ENCODE peak calls at places on chromosomes 12 and 14, in eight cellular contexts. Y, W, C, F, E, P, I and B are unnamed samples.

GRCh38 chr14:55473786-55474185 is 33.4 kb upstream of the TBPL2 start:
- DNase-seq in Y (no peak), W (no peak), C (no peak), F (no peak), E (no peak), P (no peak), I (no peak), B (no peak)

GRCh38 chr12:49885663-49886461 is 17.8 kb downstream of the FAIM2 start:
- DNase-seq in Y (no peak), W (no peak), C (peak), F (no peak), E (peak), P (no peak), I (no peak), B (no peak)

GRCh38 chr14:65686761-65687160 is 274.2 kb downstream of the FUT8 start:
- DNase-seq in Y (no peak), W (no peak), C (no peak), F (no peak), E (no peak), P (peak), I (no peak), B (no peak)

GRCh38 chr12:113261847-113262470 is 40.7 kb downstream of the TPCN1 start:
- DNase-seq in Y (no peak), W (no peak), C (no peak), F (no peak), E (no peak), P (peak), I (no peak), B (no peak)

GRCh38 chr14:98444077-98444476 is 827.9 kb downstream of the BCL11B start:
- DNase-seq in Y (no peak), W (no peak), C (no peak), F (no peak), E (no peak), P (no peak), I (no peak), B (no peak)

GRCh38 chr12:65415826-65416225 is 137.3 kb downstream of the MSRB3 start:
- DNase-seq in Y (no peak), W (no peak), C (peak), F (no peak), E (no peak), P (peak), I (no peak), B (no peak)

GRCh38 chr12:31590730-31591307 is at the start of gene DENND5B:
- DNase-seq in Y (peak), W (peak), C (peak), F (peak), E (peak), P (peak), I (peak), B (peak)

GRCh38 chr12:4829161-4829792 is 80.4 kb upstream of the KCNA1 start:
- DNase-seq in Y (no peak), W (no peak), C (no peak), F (no peak), E (no peak), P (no peak), I (no peak), B (no peak)

GRCh38 chr12:109910969-109911348 is 10.9 kb downstream of the TCHP start:
- DNase-seq in Y (no peak), W (no peak), C (peak), F (peak), E (peak), P (peak), I (no peak), B (no peak)

GRCh38 chr14:49549881-49550280 is 36.3 kb downstream of the RPS29 start:
- DNase-seq in Y (no peak), W (no peak), C (no peak), F (no peak), E (no peak), P (peak), I (no peak), B (no peak)

GRCh38 chr12:116087962-116088361 is 189.5 kb downstream of the MED13L start:
- DNase-seq in Y (no peak), W (no peak), C (peak), F (no peak), E (no peak), P (no peak), I (no peak), B (no peak)

GRCh38 chr12:31105668-31106067 is 32.0 kb downstream of the DDX11 start:
- DNase-seq in Y (no peak), W (no peak), C (no peak), F (no peak), E (no peak), P (no peak), I (no peak), B (no peak)

GRCh38 chr12:101838628-101839323 is 8.0 kb upstream of the GNPTAB start:
- DNase-seq in Y (no peak), W (no peak), C (no peak), F (no peak), E (no peak), P (no peak), I (no peak), B (no peak)

GRCh38 chr14:84098261-84098660 is 1431.7 kb upstream of the FLRT2 start:
- DNase-seq in Y (no peak), W (no peak), C (no peak), F (no peak), E (no peak), P (no peak), I (no peak), B (no peak)

GRCh38 chr14:106605548-106606448 is 1079.4 kb downstream of the TMEM121 start:
- DNase-seq in Y (no peak), W (no peak), C (peak), F (no peak), E (peak), P (no peak), I (peak), B (no peak)

GRCh38 chr12:32136404-32136803 is 29.8 kb downstream of the BICD1 start:
- DNase-seq in Y (no peak), W (no peak), C (no peak), F (no peak), E (no peak), P (no peak), I (no peak), B (no peak)

GRCh38 chr12:116524964-116525379 is 34.2 kb upstream of the MAP1LC3B2 start:
- DNase-seq in Y (peak), W (no peak), C (no peak), F (no peak), E (no peak), P (peak), I (no peak), B (no peak)

GRCh38 chr12:113186666-113187325 is 1.3 kb downstream of the RITA1 start:
- DNase-seq in Y (no peak), W (no peak), C (no peak), F (no peak), E (peak), P (no peak), I (no peak), B (no peak)

GRCh38 chr14:58807271-58807670 is 169.5 kb downstream of the DACT1 start:
- DNase-seq in Y (no peak), W (no peak), C (no peak), F (no peak), E (no peak), P (no peak), I (no peak), B (no peak)

GRCh38 chr14:70641548-70642312 is at the start of gene TTC9:
- DNase-seq in Y (no peak), W (no peak), C (no peak), F (peak), E (no peak), P (no peak), I (peak), B (no peak)

GRCh38 chr14:70644016-70644415 is 2.3 kb downstream of the TTC9 start:
- DNase-seq in Y (no peak), W (no peak), C (no peak), F (no peak), E (no peak), P (no peak), I (no peak), B (no peak)

GRCh38 chr14:70645892-70646291 is 4.2 kb downstream of the TTC9 start:
- DNase-seq in Y (no peak), W (no peak), C (no peak), F (no peak), E (no peak), P (no peak), I (no peak), B (no peak)

GRCh38 chr14:70640938-70641547 is 673 bp upstream of the TTC9 start:
- DNase-seq in Y (peak), W (no peak), C (no peak), F (peak), E (no peak), P (peak), I (peak), B (no peak)

GRCh38 chr14:70642313-70643235 is 858 bp downstream of the TTC9 start:
- DNase-seq in Y (no peak), W (no peak), C (no peak), F (no peak), E (no peak), P (no peak), I (no peak), B (no peak)
- TF ChIP-seq POLR2A in Y (no peak), W (no peak), C (no peak), F (no peak), E (no peak), P (no peak), I (no peak), B (no peak)

DNA sequence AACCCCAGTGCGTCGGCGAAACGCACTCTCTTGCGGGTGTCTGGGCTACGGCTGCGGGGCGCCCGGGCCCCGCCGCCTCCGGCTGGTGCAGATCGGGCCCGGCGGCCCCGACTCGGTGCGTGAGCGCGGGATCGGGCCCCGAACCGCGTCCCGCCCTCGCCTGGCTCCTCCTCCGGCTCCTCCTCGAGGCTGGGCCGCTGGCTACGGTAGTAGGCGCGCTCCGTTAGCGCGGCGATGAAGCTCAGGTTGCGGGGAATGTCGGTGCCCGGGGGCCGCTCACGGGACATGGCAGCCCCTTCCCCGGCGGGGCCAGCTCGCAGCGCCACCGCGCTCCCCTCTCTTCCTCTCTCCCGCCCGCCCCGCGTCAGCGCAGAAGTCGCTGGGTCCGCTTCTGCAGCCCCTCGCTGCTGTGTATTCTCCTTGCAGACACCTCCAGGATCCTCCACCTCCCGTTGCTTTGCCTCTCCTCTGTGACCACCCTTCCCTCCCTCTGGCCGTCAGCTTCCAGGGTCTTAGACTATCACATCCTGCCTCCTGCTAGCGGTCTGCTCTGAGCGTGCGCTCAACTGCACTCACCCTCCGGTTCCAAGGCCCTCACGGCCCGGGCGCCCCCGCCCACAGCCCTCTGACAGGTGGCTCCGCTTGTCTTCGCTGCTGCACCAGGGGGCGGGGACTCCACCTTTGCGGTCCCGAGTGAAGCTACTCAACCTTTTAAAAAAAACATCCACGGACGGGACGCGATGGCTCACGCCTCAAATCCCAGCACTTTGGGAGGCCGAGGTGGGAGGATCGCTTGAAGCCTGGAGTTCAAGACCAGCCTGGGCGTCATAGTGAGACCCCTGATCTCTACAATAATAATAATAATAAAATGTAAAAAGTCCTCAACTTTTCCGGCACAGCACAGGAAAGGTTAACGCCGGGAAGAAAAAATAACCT is at the start of gene PPP1R3E:
- DNase-seq in Y (peak), W (no peak), C (peak), F (peak), E (peak), P (peak), I (peak), B (peak)
- TF ChIP-seq POLR2A in Y (no peak), W (no peak), C (peak), F (no peak), E (no peak), P (no peak), I (no peak), B (no peak)

GRCh38 chr14:102915292-102916110 is 7.0 kb upstream of the AMN start:
- DNase-seq in Y (no peak), W (no peak), C (no peak), F (no peak), E (no peak), P (no peak), I (no peak), B (no peak)
- TF ChIP-seq POLR2A in Y (no peak), W (no peak), C (no peak), F (no peak), E (no peak), P (no peak), I (no peak), B (no peak)

DNA sequence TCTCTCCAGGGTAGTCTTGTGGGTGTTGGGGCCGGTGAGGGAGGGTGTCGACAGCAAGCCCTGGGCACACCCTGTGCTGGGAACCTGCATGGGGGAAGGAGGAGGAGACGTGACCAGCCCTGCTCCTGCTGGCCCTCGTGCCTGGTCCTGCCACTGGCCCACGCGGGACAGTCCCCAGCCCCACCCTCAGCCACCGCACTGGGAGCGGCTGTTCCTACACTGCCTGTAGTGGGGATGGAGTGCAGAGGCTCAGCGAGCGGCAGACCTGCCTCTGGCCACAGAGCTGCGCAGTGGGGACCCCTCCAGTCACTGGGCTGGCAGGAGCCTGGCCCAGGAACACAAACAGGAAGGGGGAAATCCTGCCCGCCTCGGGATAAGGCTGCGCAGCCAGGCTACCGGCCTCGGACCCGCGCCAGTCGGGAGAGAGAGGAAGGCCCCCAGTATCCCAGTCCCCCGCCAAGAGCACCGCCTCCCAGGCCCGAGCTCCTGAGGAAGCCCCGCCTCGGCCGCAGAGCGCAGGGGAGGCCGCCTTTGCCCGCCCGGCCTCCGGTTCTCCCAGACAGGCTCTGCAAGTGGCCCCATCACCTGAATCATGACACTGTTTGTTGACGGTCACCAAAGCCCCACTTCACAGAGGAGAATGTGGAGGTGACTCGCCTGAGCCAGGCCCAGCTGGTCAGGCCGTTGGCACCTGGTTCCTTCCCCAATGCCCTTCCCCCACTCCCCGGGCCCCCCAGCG is 10.6 kb downstream of the AHNAK2 start:
- DNase-seq in Y (peak), W (no peak), C (no peak), F (no peak), E (peak), P (no peak), I (peak), B (peak)
- TF ChIP-seq POLR2A in Y (no peak), W (no peak), C (no peak), F (no peak), E (no peak), P (no peak), I (no peak), B (no peak)